ENCODE peak calls at places on chromosomes 16 and 17, in four cellular contexts. One of them, this sample, is unnamed.

GRCh38 chr17:50426814-50427787 is 1.1 kb downstream of the ACSF2 start:
- DNase-seq in CD8-positive, alpha-beta T cell: peak
- DNase-seq in PC-9: peak
- DNase-seq in left ventricle myocardium inferior: peak
- DNase-seq in this sample: peak

GRCh38 chr16:29312835-29313558 is 93.5 kb downstream of the NPIPB11 start:
- DNase-seq in CD8-positive, alpha-beta T cell: no peak
- DNase-seq in PC-9: no peak
- DNase-seq in left ventricle myocardium inferior: no peak
- DNase-seq in this sample: no peak

GRCh38 chr16:86946981-86947380 is 368.6 kb downstream of the FOXL1 start:
- DNase-seq in CD8-positive, alpha-beta T cell: no peak
- DNase-seq in PC-9: no peak
- DNase-seq in left ventricle myocardium inferior: no peak
- DNase-seq in this sample: no peak

GRCh38 chr17:82893779-82894178 is 54.0 kb upstream of the ZNF750 start:
- DNase-seq in CD8-positive, alpha-beta T cell: no peak
- DNase-seq in PC-9: no peak
- DNase-seq in left ventricle myocardium inferior: no peak
- DNase-seq in this sample: no peak

GRCh38 chr16:1556254-1556653 is 22.8 kb downstream of the TMEM204 start:
- DNase-seq in CD8-positive, alpha-beta T cell: no peak
- DNase-seq in PC-9: peak
- DNase-seq in left ventricle myocardium inferior: no peak
- DNase-seq in this sample: no peak

GRCh38 chr17:2710804-2711607 is 558 bp downstream of the CLUH start:
- DNase-seq in CD8-positive, alpha-beta T cell: peak
- DNase-seq in PC-9: peak
- DNase-seq in left ventricle myocardium inferior: no peak
- DNase-seq in this sample: peak

GRCh38 chr17:46722662-46723285 is 95.7 kb downstream of the WNT3 start:
- DNase-seq in CD8-positive, alpha-beta T cell: no peak
- DNase-seq in PC-9: peak
- DNase-seq in left ventricle myocardium inferior: no peak
- DNase-seq in this sample: no peak

GRCh38 chr17:66459811-66460270 is 157.4 kb downstream of the PRKCA start:
- DNase-seq in CD8-positive, alpha-beta T cell: no peak
- DNase-seq in PC-9: peak
- DNase-seq in left ventricle myocardium inferior: peak
- DNase-seq in this sample: no peak

GRCh38 chr17:32496348-32497078 is 9.7 kb downstream of the CDK5R1 start:
- DNase-seq in CD8-positive, alpha-beta T cell: no peak
- DNase-seq in PC-9: no peak
- DNase-seq in left ventricle myocardium inferior: no peak
- DNase-seq in this sample: no peak

This sample was measured in LoVo.